ENCODE peak calls at places on chromosomes 5 and 9, in seven cellular contexts. One of them, this sample, is unnamed.
A peak's percentile ranks its signal among the peaks of the same experiment; 100 is the strongest.

GRCh38 chr5:158695595-158696330 is 404.0 kb downstream of the EBF1 start:
- DNase-seq in HT1080: peak; percentile 67
- DNase-seq in astrocyte: peak; percentile 30
- DNase-seq in stimulated activated CD8-positive, alpha-beta memory T cell treated with anti-CD3 and anti-CD28 coated beads, Interleukin-2, amount 100 ng/mL, for 48 hours: peak; percentile 48
- DNase-seq in iPS-NIHi11: peak; percentile 80
- DNase-seq in fibroblast of the conjunctiva: peak; percentile 90
- DNase-seq in T-helper 22 cell: peak; percentile 17
- DNase-seq in this sample: peak; percentile 75

GRCh38 chr5:103474671-103475070 is 87.9 kb downstream of the NUDT12 start:
- DNase-seq in HT1080: no peak
- DNase-seq in fibroblast of the conjunctiva: no peak
- DNase-seq in stimulated activated CD8-positive, alpha-beta memory T cell treated with anti-CD3 and anti-CD28 coated beads, Interleukin-2, amount 100 ng/mL, for 48 hours: no peak
- DNase-seq in iPS-NIHi11: no peak
- DNase-seq in astrocyte: no peak
- DNase-seq in T-helper 22 cell: no peak
- DNase-seq in this sample: peak; percentile 40

GRCh38 chr9:98172604-98173003 is 19.8 kb downstream of the CORO2A start:
- DNase-seq in fibroblast of the conjunctiva: no peak
- DNase-seq in iPS-NIHi11: peak; percentile 53
- DNase-seq in astrocyte: no peak
- DNase-seq in T-helper 22 cell: no peak
- DNase-seq in stimulated activated CD8-positive, alpha-beta memory T cell treated with anti-CD3 and anti-CD28 coated beads, Interleukin-2, amount 100 ng/mL, for 48 hours: no peak
- DNase-seq in HT1080: peak; percentile 21
- DNase-seq in this sample: peak; percentile 27

GRCh38 chr5:136046231-136046630 is 17.4 kb downstream of the TGFBI start:
- DNase-seq in fibroblast of the conjunctiva: no peak
- DNase-seq in iPS-NIHi11: no peak
- DNase-seq in T-helper 22 cell: no peak
- DNase-seq in stimulated activated CD8-positive, alpha-beta memory T cell treated with anti-CD3 and anti-CD28 coated beads, Interleukin-2, amount 100 ng/mL, for 48 hours: no peak
- DNase-seq in HT1080: no peak
- DNase-seq in astrocyte: no peak
- DNase-seq in this sample: no peak

GRCh38 chr9:89394412-89394811 is 76.1 kb downstream of the SECISBP2 start:
- DNase-seq in fibroblast of the conjunctiva: no peak
- DNase-seq in HT1080: no peak
- DNase-seq in iPS-NIHi11: no peak
- DNase-seq in T-helper 22 cell: no peak
- DNase-seq in astrocyte: no peak
- DNase-seq in stimulated activated CD8-positive, alpha-beta memory T cell treated with anti-CD3 and anti-CD28 coated beads, Interleukin-2, amount 100 ng/mL, for 48 hours: no peak
- DNase-seq in this sample: no peak

GRCh38 chr5:163185315-163185714 is 252.1 kb upstream of the CCNG1 start:
- DNase-seq in astrocyte: no peak
- DNase-seq in fibroblast of the conjunctiva: no peak
- DNase-seq in T-helper 22 cell: no peak
- DNase-seq in HT1080: no peak
- DNase-seq in iPS-NIHi11: no peak
- DNase-seq in stimulated activated CD8-positive, alpha-beta memory T cell treated with anti-CD3 and anti-CD28 coated beads, Interleukin-2, amount 100 ng/mL, for 48 hours: no peak
- DNase-seq in this sample: no peak

GRCh38 chr5:168174376-168174775 is 117.1 kb upstream of the WWC1 start:
- DNase-seq in fibroblast of the conjunctiva: no peak
- DNase-seq in astrocyte: peak; percentile 74
- DNase-seq in stimulated activated CD8-positive, alpha-beta memory T cell treated with anti-CD3 and anti-CD28 coated beads, Interleukin-2, amount 100 ng/mL, for 48 hours: no peak
- DNase-seq in iPS-NIHi11: no peak
- DNase-seq in T-helper 22 cell: no peak
- DNase-seq in HT1080: no peak
- DNase-seq in this sample: no peak

GRCh38 chr5:1125030-1125357 is 13.1 kb upstream of the SLC12A7 start:
- DNase-seq in T-helper 22 cell: no peak
- DNase-seq in HT1080: no peak
- DNase-seq in stimulated activated CD8-positive, alpha-beta memory T cell treated with anti-CD3 and anti-CD28 coated beads, Interleukin-2, amount 100 ng/mL, for 48 hours: no peak
- DNase-seq in astrocyte: no peak
- DNase-seq in iPS-NIHi11: no peak
- DNase-seq in fibroblast of the conjunctiva: no peak
- DNase-seq in this sample: peak; percentile 60

GRCh38 chr5:139985733-139986132 is 57.4 kb downstream of the NRG2 start:
- DNase-seq in astrocyte: peak; percentile 70
- DNase-seq in stimulated activated CD8-positive, alpha-beta memory T cell treated with anti-CD3 and anti-CD28 coated beads, Interleukin-2, amount 100 ng/mL, for 48 hours: no peak
- DNase-seq in iPS-NIHi11: no peak
- DNase-seq in fibroblast of the conjunctiva: no peak
- DNase-seq in HT1080: peak; percentile 99
- DNase-seq in T-helper 22 cell: no peak
- DNase-seq in this sample: peak; percentile 97

GRCh38 chr5:60597570-60597969 is 102.4 kb downstream of the DEPDC1B start:
- DNase-seq in astrocyte: no peak
- DNase-seq in HT1080: no peak
- DNase-seq in T-helper 22 cell: no peak
- DNase-seq in stimulated activated CD8-positive, alpha-beta memory T cell treated with anti-CD3 and anti-CD28 coated beads, Interleukin-2, amount 100 ng/mL, for 48 hours: no peak
- DNase-seq in fibroblast of the conjunctiva: no peak
- DNase-seq in iPS-NIHi11: no peak
- DNase-seq in this sample: no peak

GRCh38 chr5:167770461-167770860 is 521.0 kb upstream of the WWC1 start:
- DNase-seq in astrocyte: peak; percentile 89
- DNase-seq in iPS-NIHi11: no peak
- DNase-seq in T-helper 22 cell: no peak
- DNase-seq in HT1080: peak; percentile 35
- DNase-seq in fibroblast of the conjunctiva: no peak
- DNase-seq in stimulated activated CD8-positive, alpha-beta memory T cell treated with anti-CD3 and anti-CD28 coated beads, Interleukin-2, amount 100 ng/mL, for 48 hours: no peak
- DNase-seq in this sample: peak; percentile 93

GRCh38 chr5:98839469-98840383 is 66.3 kb downstream of the RGMB start:
- DNase-seq in HT1080: no peak
- DNase-seq in astrocyte: peak; percentile 10
- DNase-seq in fibroblast of the conjunctiva: peak; percentile 4
- DNase-seq in stimulated activated CD8-positive, alpha-beta memory T cell treated with anti-CD3 and anti-CD28 coated beads, Interleukin-2, amount 100 ng/mL, for 48 hours: no peak
- DNase-seq in T-helper 22 cell: no peak
- DNase-seq in iPS-NIHi11: peak; percentile 23
- DNase-seq in this sample: peak; percentile 23

GRCh38 chr9:125785187-125785840 is 38.1 kb downstream of the PBX3 start:
- DNase-seq in stimulated activated CD8-positive, alpha-beta memory T cell treated with anti-CD3 and anti-CD28 coated beads, Interleukin-2, amount 100 ng/mL, for 48 hours: peak; percentile 16
- DNase-seq in T-helper 22 cell: no peak
- DNase-seq in iPS-NIHi11: no peak
- DNase-seq in fibroblast of the conjunctiva: no peak
- DNase-seq in astrocyte: no peak
- DNase-seq in HT1080: no peak
- DNase-seq in this sample: peak; percentile 15

GRCh38 chr9:116103976-116104820 is 49.4 kb upstream of the PAPPA start:
- DNase-seq in stimulated activated CD8-positive, alpha-beta memory T cell treated with anti-CD3 and anti-CD28 coated beads, Interleukin-2, amount 100 ng/mL, for 48 hours: no peak
- DNase-seq in T-helper 22 cell: no peak
- DNase-seq in fibroblast of the conjunctiva: no peak
- DNase-seq in astrocyte: peak; percentile 63
- DNase-seq in HT1080: no peak
- DNase-seq in iPS-NIHi11: no peak
- DNase-seq in this sample: peak; percentile 63

GRCh38 chr5:10488144-10488543 is 46.5 kb downstream of the ROPN1L start:
- DNase-seq in HT1080: no peak
- DNase-seq in fibroblast of the conjunctiva: no peak
- DNase-seq in stimulated activated CD8-positive, alpha-beta memory T cell treated with anti-CD3 and anti-CD28 coated beads, Interleukin-2, amount 100 ng/mL, for 48 hours: no peak
- DNase-seq in T-helper 22 cell: no peak
- DNase-seq in iPS-NIHi11: no peak
- DNase-seq in astrocyte: no peak
- DNase-seq in this sample: no peak

GRCh38 chr9:136599074-136599531 is 53.3 kb upstream of the NOTCH1 start:
- DNase-seq in iPS-NIHi11: no peak
- DNase-seq in stimulated activated CD8-positive, alpha-beta memory T cell treated with anti-CD3 and anti-CD28 coated beads, Interleukin-2, amount 100 ng/mL, for 48 hours: no peak
- DNase-seq in T-helper 22 cell: no peak
- DNase-seq in fibroblast of the conjunctiva: no peak
- DNase-seq in HT1080: no peak
- DNase-seq in astrocyte: no peak
- DNase-seq in this sample: no peak

GRCh38 chr9:128242828-128243485 is 32.9 kb downstream of the GOLGA2 start:
- DNase-seq in fibroblast of the conjunctiva: peak; percentile 53
- DNase-seq in HT1080: no peak
- DNase-seq in astrocyte: no peak
- DNase-seq in T-helper 22 cell: no peak
- DNase-seq in iPS-NIHi11: no peak
- DNase-seq in stimulated activated CD8-positive, alpha-beta memory T cell treated with anti-CD3 and anti-CD28 coated beads, Interleukin-2, amount 100 ng/mL, for 48 hours: no peak
- DNase-seq in this sample: no peak

GRCh38 chr5:132492386-132492785 is 1.8 kb upstream of the IRF1 start:
- DNase-seq in fibroblast of the conjunctiva: no peak
- DNase-seq in T-helper 22 cell: no peak
- DNase-seq in astrocyte: no peak
- DNase-seq in HT1080: no peak
- DNase-seq in stimulated activated CD8-positive, alpha-beta memory T cell treated with anti-CD3 and anti-CD28 coated beads, Interleukin-2, amount 100 ng/mL, for 48 hours: no peak
- DNase-seq in iPS-NIHi11: no peak
- DNase-seq in this sample: no peak

GRCh38 chr5:180130876-180131740 is 59.5 kb upstream of the RNF130 start:
- DNase-seq in iPS-NIHi11: no peak
- DNase-seq in astrocyte: no peak
- DNase-seq in fibroblast of the conjunctiva: no peak
- DNase-seq in stimulated activated CD8-positive, alpha-beta memory T cell treated with anti-CD3 and anti-CD28 coated beads, Interleukin-2, amount 100 ng/mL, for 48 hours: no peak
- DNase-seq in HT1080: no peak
- DNase-seq in T-helper 22 cell: no peak
- DNase-seq in this sample: no peak

GRCh38 chr9:107918749-107919148 is 429.2 kb upstream of the KLF4 start:
- DNase-seq in fibroblast of the conjunctiva: no peak
- DNase-seq in iPS-NIHi11: no peak
- DNase-seq in T-helper 22 cell: no peak
- DNase-seq in stimulated activated CD8-positive, alpha-beta memory T cell treated with anti-CD3 and anti-CD28 coated beads, Interleukin-2, amount 100 ng/mL, for 48 hours: no peak
- DNase-seq in astrocyte: no peak
- DNase-seq in HT1080: no peak
- DNase-seq in this sample: no peak

GRCh38 chr5:95317687-95318086 is 32.8 kb upstream of the MCTP1 start:
- DNase-seq in fibroblast of the conjunctiva: no peak
- DNase-seq in HT1080: no peak
- DNase-seq in astrocyte: no peak
- DNase-seq in T-helper 22 cell: no peak
- DNase-seq in stimulated activated CD8-positive, alpha-beta memory T cell treated with anti-CD3 and anti-CD28 coated beads, Interleukin-2, amount 100 ng/mL, for 48 hours: no peak
- DNase-seq in iPS-NIHi11: no peak
- DNase-seq in this sample: no peak

GRCh38 chr5:140266471-140267200 is 36.3 kb downstream of the PFDN1 start:
- DNase-seq in astrocyte: no peak
- DNase-seq in T-helper 22 cell: no peak
- DNase-seq in fibroblast of the conjunctiva: no peak
- DNase-seq in stimulated activated CD8-positive, alpha-beta memory T cell treated with anti-CD3 and anti-CD28 coated beads, Interleukin-2, amount 100 ng/mL, for 48 hours: no peak
- DNase-seq in iPS-NIHi11: no peak
- DNase-seq in HT1080: no peak
- DNase-seq in this sample: no peak